ENCODE peak calls at places on chromosomes 7 and 10, in nine cellular contexts. R is stomach, P is ovary, V is GM12878, G is H1, Y is A549, O is upper lobe of left lung, H is tibial nerve, Q is transverse colon. W is an unnamed sample. For H3K4me1, the result is how much of the 10 kb centered on the place peaks cover.

GRCh38 chr10:119933179-119933578 is 40.6 kb downstream of the SEC23IP start:
- DNase-seq in P (no peak), R (no peak), O (no peak), Y (peak), Q (no peak), V (no peak), H (no peak), G (no peak), W (no peak)

GRCh38 chr10:8365935-8366911 is 311.7 kb downstream of the GATA3 start:
- DNase-seq in Y (peak), P (no peak), V (peak), O (no peak), G (peak), Q (no peak), R (peak), H (no peak), W (no peak)

GRCh38 chr10:127848226-127848625 is 44.5 kb downstream of the CLRN3 start:
- DNase-seq in V (no peak), P (no peak), R (no peak), Y (no peak), O (no peak), G (no peak), H (no peak), Q (no peak), W (no peak)

GRCh38 chr7:91020611-91021385 is 243.4 kb upstream of the FZD1 start:
- DNase-seq in V (no peak), Y (no peak), H (no peak), Q (no peak), P (no peak), G (no peak), O (no peak), R (no peak), W (no peak)

GRCh38 chr7:37234928-37235327 is 213.7 kb downstream of the ELMO1 start:
- DNase-seq in G (no peak), V (no peak), H (no peak), R (no peak), O (no peak), Y (peak), P (no peak), Q (no peak), W (no peak)

GRCh38 chr10:132939957-132940790 is 2.2 kb downstream of the CFAP46 start:
- DNase-seq in O (peak), G (no peak), Q (peak), Y (peak), H (no peak), P (no peak), V (no peak), R (peak), W (no peak)

GRCh38 chr7:11194492-11194891 is 220.8 kb downstream of the PHF14 start:
- DNase-seq in V (no peak), R (no peak), Y (no peak), H (no peak), P (no peak), Q (no peak), O (no peak), G (no peak), W (no peak)

GRCh38 chr7:75719626-75720025 is 19.1 kb downstream of the HIP1 start:
- DNase-seq in G (no peak), O (no peak), H (no peak), Y (no peak), R (no peak), P (peak), Q (no peak), V (no peak), W (peak)

GRCh38 chr7:118109607-118110006 is 74.4 kb upstream of the LSM8 start:
- DNase-seq in O (no peak), H (no peak), V (no peak), Y (peak), Q (no peak), R (no peak), P (no peak), G (no peak), W (no peak)

GRCh38 chr7:34315032-34315431 is 343.0 kb upstream of the NPSR1 start:
- DNase-seq in H (no peak), Q (no peak), P (no peak), Y (peak), O (no peak), R (no peak), V (no peak), G (no peak), W (no peak)

GRCh38 chr10:96407560-96408069 is 48.8 kb upstream of the OPALIN start:
- DNase-seq in H (no peak), P (no peak), R (no peak), Y (no peak), Q (no peak), G (no peak), V (no peak), O (no peak), W (no peak)

GRCh38 chr10:8297951-8298350 is 243.5 kb downstream of the GATA3 start:
- DNase-seq in V (no peak), P (no peak), H (no peak), Q (no peak), R (no peak), Y (no peak), G (no peak), O (no peak), W (no peak)

GRCh38 chr10:71355886-71356285 is 36.8 kb downstream of the SLC29A3 start:
- DNase-seq in H (no peak), P (no peak), Y (no peak), Q (no peak), G (no peak), R (no peak), V (no peak), O (peak), W (no peak)

GRCh38 chr7:47474937-47475879 is 106.7 kb downstream of the TNS3 start:
- DNase-seq in V (peak), R (peak), P (peak), Q (peak), Y (peak), H (peak), G (peak), O (peak), W (peak)

GRCh38 chr10:29345893-29346175 is 57.0 kb downstream of the LYZL1 start:
- DNase-seq in H (no peak), V (no peak), Q (no peak), R (no peak), G (no peak), Y (no peak), O (no peak), P (no peak), W (no peak)

GRCh38 chr7:80017101-80017500 is 117.5 kb upstream of the GNAI1 start:
- DNase-seq in V (no peak), O (no peak), Y (no peak), Q (no peak), H (no peak), G (no peak), R (no peak), P (no peak), W (no peak)

GRCh38 chr7:29865526-29865925 is 59.2 kb downstream of the WIPF3 start:
- DNase-seq in R (peak), O (no peak), P (no peak), V (no peak), H (no peak), G (no peak), Y (peak), Q (no peak), W (no peak)

GRCh38 chr7:37505750-37506353 is 57.2 kb upstream of the ELMO1 start:
- DNase-seq in Q (no peak), G (no peak), R (no peak), O (no peak), P (no peak), V (no peak), H (no peak), Y (no peak), W (no peak)

GRCh38 chr7:21966271-21966670 is 20.6 kb upstream of the CDCA7L start:
- DNase-seq in R (no peak), G (no peak), Q (no peak), Y (no peak), P (no peak), H (no peak), V (peak), O (no peak), W (no peak)

GRCh38 chr10:12907651-12908050 is 93.9 kb downstream of the CCDC3 start:
- DNase-seq in G (no peak), H (no peak), Y (no peak), Q (no peak), P (no peak), R (no peak), V (no peak), O (no peak), W (no peak)

GRCh38 chr7:128427289-128427891 is 17.6 kb upstream of the IMPDH1 start:
- DNase-seq in Y (peak), G (no peak), P (no peak), H (no peak), R (peak), V (no peak), O (no peak), Q (no peak), W (no peak)

GRCh38 chr10:99535764-99536399 is 3.1 kb downstream of the NKX2-3 start:
- DNase-seq in Y (no peak), Q (no peak), G (no peak), H (no peak), P (no peak), V (no peak), R (no peak), O (no peak), W (no peak)

GRCh38 chr7:115749924-115750323 is 280.6 kb downstream of the TFEC start:
- DNase-seq in H (no peak), Y (no peak), P (peak), Q (no peak), O (no peak), R (no peak), V (no peak), G (no peak), W (no peak)

GRCh38 chr10:122264442-122264841 is 6.7 kb upstream of the BTBD16 start:
- DNase-seq in V (no peak), H (no peak), Q (no peak), P (no peak), R (no peak), G (no peak), Y (no peak), O (no peak), W (no peak)

GRCh38 chr10:119341236-119342016 is 134.1 kb downstream of the GRK5 start:
- DNase-seq in R (no peak), V (no peak), Y (peak), O (no peak), G (no peak), H (no peak), Q (no peak), P (peak), W (no peak)

GRCh38 chr7:97005764-97006145 is 402 bp downstream of the DLX6 start:
- DNase-seq in H (no peak), P (no peak), V (no peak), O (no peak), R (no peak), Q (no peak), G (no peak), Y (no peak), W (no peak)

GRCh38 chr10:3808689-3809199 is 23.7 kb upstream of the KLF6 start:
- DNase-seq in Q (no peak), H (no peak), R (no peak), P (no peak), Y (no peak), V (no peak), O (no peak), G (no peak), W (no peak)

DNA sequence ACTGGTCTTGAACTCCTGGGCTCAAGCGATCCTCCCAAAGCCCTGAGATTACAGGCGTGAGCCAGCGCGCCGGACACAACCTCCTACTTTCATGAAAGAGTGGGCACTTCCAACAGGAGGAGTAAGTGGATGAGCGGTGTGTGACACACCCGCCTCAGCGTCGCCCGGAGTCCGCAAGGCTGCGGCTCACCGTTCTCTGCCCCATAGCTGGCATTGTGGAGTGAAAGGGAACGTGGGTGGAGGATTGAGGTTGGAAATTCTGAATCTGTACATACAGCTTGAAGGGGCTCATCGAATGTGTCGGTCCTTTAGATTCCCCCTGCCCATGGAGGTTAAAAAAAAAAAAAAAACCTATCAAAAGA is 534 bp upstream of the PRXL2A start:
- DNase-seq in O (peak), Y (peak), G (no peak), R (no peak), P (peak), H (no peak), V (no peak), Q (peak), W (peak)
- TF ChIP-seq EP300 in O (no peak), Y (no peak), G (no peak), R (no peak), P (no peak), H (no peak), V (no peak), Q (no peak), W (no peak)

GRCh38 chr10:125033146-125033924 is 91.4 kb downstream of the ZRANB1 start:
- DNase-seq in Q (no peak), Y (no peak), R (no peak), P (peak), H (no peak), V (no peak), G (no peak), O (no peak), W (no peak)
- H3K4me1 ChIP-seq in Q (under half), Y (half or more), R (half or more), P (under half), H (under half), V (under half), G (under half), O (under half), W (under half)

GRCh38 chr7:132028144-132028920 is 471.9 kb upstream of the PODXL start:
- DNase-seq in H (no peak), Y (no peak), V (no peak), P (no peak), G (no peak), R (no peak), O (no peak), Q (no peak), W (no peak)

GRCh38 chr7:132029369-132030160 is 473.1 kb upstream of the PODXL start:
- DNase-seq in R (no peak), G (no peak), Y (no peak), H (no peak), V (no peak), O (no peak), Q (no peak), P (no peak), W (no peak)

GRCh38 chr7:132030161-132030568 is 473.7 kb upstream of the PODXL start:
- DNase-seq in P (peak), Q (peak), O (no peak), G (no peak), V (no peak), H (no peak), R (peak), Y (no peak), W (no peak)

GRCh38 chr7:132034748-132035416 is 478.5 kb upstream of the PODXL start:
- DNase-seq in Q (no peak), Y (no peak), P (no peak), G (no peak), V (no peak), O (no peak), H (no peak), R (no peak), W (no peak)

DNA sequence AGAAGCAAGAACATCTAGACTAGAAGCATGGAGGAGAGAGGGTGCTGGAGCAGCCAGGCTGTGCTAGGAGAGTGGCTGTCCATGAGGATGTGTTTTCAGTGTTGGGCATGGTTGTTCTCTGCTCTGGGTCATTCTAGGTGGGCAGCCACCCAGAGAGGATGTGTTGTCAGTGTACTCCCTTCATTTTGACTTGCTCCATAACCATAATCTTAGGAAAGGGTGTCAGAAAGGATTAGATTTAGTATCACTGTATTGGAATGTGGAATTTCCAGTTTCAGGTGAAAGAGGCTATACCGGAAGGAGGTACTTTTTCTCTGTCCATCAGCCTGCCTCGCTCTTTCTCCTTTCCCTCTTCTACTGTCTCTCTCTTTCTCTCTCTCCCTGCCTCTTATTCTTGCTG is 474.5 kb upstream of the PODXL start:
- DNase-seq in Q (no peak), G (no peak), Y (no peak), V (no peak), P (no peak), O (no peak), H (no peak), R (no peak), W (no peak)
- TF ChIP-seq EP300 in Q (no peak), G (no peak), Y (no peak), V (no peak), P (no peak), O (no peak), H (no peak), R (no peak), W (no peak)

GRCh38 chr10:97685395-97685958 is 1.6 kb downstream of the AVPI1 start:
- DNase-seq in Y (peak), V (no peak), H (no peak), O (no peak), R (peak), Q (peak), P (no peak), G (no peak), W (no peak)
- H3K4me1 ChIP-seq in Y (half or more), V (under half), H (under half), O (half or more), R (half or more), Q (half or more), P (under half), G (under half), W (half or more)

W was measured in suprapubic skin.